ENCODE peak calls at places on chromosomes 2 and 18, in five cellular contexts. I is HCEC 1CT; X is stimulated activated CD4-positive, alpha-beta T cell treated with anti-CD3 and anti-CD28 coated beads, Interleukin-1b, Interleukin-23, amount 100 ng/mL, for 1 hour; H is T1000; S is NCI-H526. E is an unnamed sample.

GRCh38 chr2:113167115-113167932 is 6.4 kb upstream of the PSD4 start:
- DNase-seq in H (no peak), I (no peak), X (no peak), S (no peak), E (no peak)

GRCh38 chr2:128641421-128642095 is 322.9 kb upstream of the HS6ST1 start:
- DNase-seq in X (no peak), I (no peak), S (no peak), H (no peak), E (no peak)

GRCh38 chr18:6752200-6752873 is 22.8 kb downstream of the ARHGAP28 start:
- DNase-seq in X (no peak), I (no peak), H (no peak), S (no peak), E (peak)

GRCh38 chr2:40642261-40642660 is 190.4 kb upstream of the SLC8A1 start:
- DNase-seq in X (no peak), I (no peak), S (no peak), H (no peak), E (peak)

GRCh38 chr18:22591231-22591630 is 173.5 kb upstream of the CTAGE1 start:
- DNase-seq in S (peak), I (no peak), X (no peak), H (no peak), E (peak)

GRCh38 chr2:150261691-150262090 is 225.8 kb downstream of the RND3 start:
- DNase-seq in H (no peak), X (no peak), I (no peak), S (no peak), E (no peak)

GRCh38 chr2:238494573-238494961 is 67.8 kb downstream of the ASB1 start:
- DNase-seq in I (no peak), S (no peak), X (no peak), H (no peak), E (no peak)

GRCh38 chr2:85655961-85656403 is 12.0 kb downstream of the SFTPB start:
- DNase-seq in I (peak), X (no peak), S (no peak), H (no peak), E (peak)

GRCh38 chr2:110994250-110994961 is 126.3 kb upstream of the BCL2L11 start:
- DNase-seq in S (no peak), X (no peak), H (no peak), I (no peak), E (no peak)

GRCh38 chr2:106572541-106573148 is 85.5 kb downstream of the CD8B2 start:
- DNase-seq in I (no peak), S (peak), X (no peak), H (no peak), E (no peak)

GRCh38 chr2:55952415-55952814 is 28.8 kb upstream of the EFEMP1 start:
- DNase-seq in S (no peak), I (no peak), H (no peak), X (no peak), E (no peak)

GRCh38 chr18:51391731-51392130 is 194.2 kb upstream of the MEX3C start:
- DNase-seq in S (no peak), X (no peak), I (no peak), H (peak), E (no peak)

GRCh38 chr2:101432411-101433181 is 42.3 kb downstream of the RFX8 start:
- DNase-seq in S (no peak), X (no peak), H (no peak), I (no peak), E (peak)

GRCh38 chr18:8450013-8450412 is 159.2 kb upstream of the RAB12 start:
- DNase-seq in S (peak), X (no peak), I (no peak), H (no peak), E (no peak)

GRCh38 chr2:66869076-66869475 is 434.2 kb downstream of the MEIS1 start:
- DNase-seq in I (peak), H (no peak), S (no peak), X (no peak), E (peak)

GRCh38 chr2:69958480-69958879 is 3.0 kb downstream of the ASPRV1 start:
- DNase-seq in X (no peak), S (no peak), H (no peak), I (no peak), E (no peak)

GRCh38 chr2:130766711-130767407 is 11.5 kb downstream of the AMER3 start:
- DNase-seq in S (no peak), H (no peak), X (no peak), I (no peak), E (no peak)

GRCh38 chr2:200787351-200788128 is 24.2 kb upstream of the BZW1 start:
- DNase-seq in X (no peak), I (peak), H (peak), S (peak), E (peak)

GRCh38 chr2:6526093-6526824 is 339.4 kb downstream of the CMPK2 start:
- DNase-seq in S (peak), I (no peak), X (no peak), H (no peak), E (no peak)

GRCh38 chr2:99524056-99524455 is 34.2 kb upstream of the REV1 start:
- DNase-seq in S (no peak), H (no peak), I (no peak), X (no peak), E (no peak)

GRCh38 chr2:30613001-30613400 is 166.0 kb downstream of the LCLAT1 start:
- DNase-seq in H (no peak), I (no peak), S (no peak), X (no peak), E (no peak)

GRCh38 chr2:219551863-219552381 is 8.1 kb downstream of the TMEM198 start:
- DNase-seq in I (peak), S (peak), X (no peak), H (no peak), E (no peak)

GRCh38 chr2:120316071-120316470 is 29.9 kb upstream of the INHBB start:
- DNase-seq in H (no peak), X (no peak), I (no peak), S (no peak), E (no peak)

GRCh38 chr2:15673919-15674636 is 82.4 kb downstream of the DDX1 start:
- DNase-seq in I (no peak), S (peak), X (no peak), H (no peak), E (no peak)

GRCh38 chr2:9060819-9061218 is 57.3 kb upstream of the MBOAT2 start:
- DNase-seq in S (no peak), I (no peak), H (no peak), X (no peak), E (no peak)

GRCh38 chr2:179355881-179356280 is 91.2 kb upstream of the SESTD1 start:
- DNase-seq in S (no peak), H (no peak), I (no peak), X (no peak), E (no peak)

GRCh38 chr2:17851731-17852585 is 26.5 kb upstream of the KCNS3 start:
- DNase-seq in H (peak), S (peak), I (peak), X (no peak), E (peak)

GRCh38 chr2:158034198-158034831 is 67.4 kb upstream of the UPP2 start:
- DNase-seq in S (peak), I (peak), X (no peak), H (peak), E (peak)

GRCh38 chr18:67410671-67411070 is 105.8 kb downstream of the DSEL start:
- DNase-seq in X (no peak), S (no peak), I (peak), H (no peak), E (peak)

GRCh38 chr18:6757966-6758365 is 28.4 kb downstream of the ARHGAP28 start:
- DNase-seq in I (peak), S (no peak), X (no peak), H (no peak), E (no peak)

GRCh38 chr2:10544252-10544651 is 96.1 kb upstream of the ODC1 start:
- DNase-seq in I (no peak), H (no peak), S (no peak), X (no peak), E (no peak)

GRCh38 chr2:176491172-176491904 is 222.1 kb downstream of the MTX2 start:
- DNase-seq in X (no peak), I (peak), H (peak), S (no peak), E (peak)

GRCh38 chr18:68103561-68103960 is 587.0 kb upstream of the DSEL start:
- DNase-seq in X (no peak), H (no peak), S (no peak), I (no peak), E (no peak)

GRCh38 chr2:169119117-169119770 is 49.9 kb downstream of the DHRS9 start:
- DNase-seq in H (no peak), S (no peak), I (no peak), X (no peak), E (no peak)

GRCh38 chr2:113224647-113225046 is 50.9 kb downstream of the PSD4 start:
- DNase-seq in H (no peak), I (no peak), X (no peak), S (no peak), E (no peak)

GRCh38 chr2:158056875-158057274 is 44.8 kb upstream of the UPP2 start:
- DNase-seq in I (no peak), H (no peak), S (no peak), X (no peak), E (no peak)

GRCh38 chr2:38465789-38466127 is 88.7 kb upstream of the ATL2 start:
- DNase-seq in S (peak), X (no peak), I (peak), H (no peak), E (peak)

GRCh38 chr2:23009545-23010149 is 375.3 kb upstream of the KLHL29 start:
- DNase-seq in H (peak), I (no peak), S (peak), X (no peak), E (peak)

GRCh38 chr2:61948661-61949457 is 43.4 kb downstream of the COMMD1 start:
- DNase-seq in S (no peak), H (no peak), X (no peak), I (no peak), E (no peak)

GRCh38 chr2:232085179-232085578 is 123.7 kb downstream of the DIS3L2 start:
- DNase-seq in S (no peak), H (no peak), I (no peak), X (no peak), E (no peak)